ENCODE peak calls at places on chromosomes 13 and 19, in seven cellular contexts. P is transverse colon, X is AG10803, V is suprapubic skin, A is fibroblast of lung, T is HL-60, S is body of pancreas. R is an unnamed sample.

GRCh38 chr19:38024991-38025716 is 118.1 kb downstream of the SIPA1L3 start:
- DNase-seq in V (no peak), X (no peak), A (no peak), P (no peak), T (no peak), S (peak), R (no peak)

GRCh38 chr13:20263393-20264044 is 31.4 kb upstream of the GJB6 start:
- DNase-seq in P (no peak), V (no peak), S (no peak), A (no peak), X (no peak), T (no peak), R (no peak)

GRCh38 chr13:98405107-98405571 is 171.8 kb downstream of the STK24 start:
- DNase-seq in S (no peak), A (peak), V (no peak), X (peak), P (no peak), T (no peak), R (peak)

GRCh38 chr19:11182994-11183393 is 14.4 kb downstream of the KANK2 start:
- DNase-seq in P (no peak), X (no peak), A (no peak), T (no peak), S (no peak), V (no peak), R (no peak)

GRCh38 chr13:42883771-42884170 is 102.4 kb downstream of the FAM216B start:
- DNase-seq in P (peak), A (peak), X (peak), V (no peak), S (peak), T (no peak), R (peak)

GRCh38 chr19:39927076-39927475 is 7.4 kb downstream of the FCGBP start:
- DNase-seq in A (no peak), X (no peak), V (peak), S (no peak), P (no peak), T (no peak), R (no peak)

GRCh38 chr19:46133101-46133627 is 8.7 kb upstream of the IGFL3 start:
- DNase-seq in X (peak), P (no peak), S (peak), A (peak), T (no peak), V (no peak), R (peak)

GRCh38 chr13:23087884-23088283 is 92.9 kb upstream of the SGCG start:
- DNase-seq in V (no peak), X (peak), P (no peak), A (peak), T (peak), S (no peak), R (peak)

DNA sequence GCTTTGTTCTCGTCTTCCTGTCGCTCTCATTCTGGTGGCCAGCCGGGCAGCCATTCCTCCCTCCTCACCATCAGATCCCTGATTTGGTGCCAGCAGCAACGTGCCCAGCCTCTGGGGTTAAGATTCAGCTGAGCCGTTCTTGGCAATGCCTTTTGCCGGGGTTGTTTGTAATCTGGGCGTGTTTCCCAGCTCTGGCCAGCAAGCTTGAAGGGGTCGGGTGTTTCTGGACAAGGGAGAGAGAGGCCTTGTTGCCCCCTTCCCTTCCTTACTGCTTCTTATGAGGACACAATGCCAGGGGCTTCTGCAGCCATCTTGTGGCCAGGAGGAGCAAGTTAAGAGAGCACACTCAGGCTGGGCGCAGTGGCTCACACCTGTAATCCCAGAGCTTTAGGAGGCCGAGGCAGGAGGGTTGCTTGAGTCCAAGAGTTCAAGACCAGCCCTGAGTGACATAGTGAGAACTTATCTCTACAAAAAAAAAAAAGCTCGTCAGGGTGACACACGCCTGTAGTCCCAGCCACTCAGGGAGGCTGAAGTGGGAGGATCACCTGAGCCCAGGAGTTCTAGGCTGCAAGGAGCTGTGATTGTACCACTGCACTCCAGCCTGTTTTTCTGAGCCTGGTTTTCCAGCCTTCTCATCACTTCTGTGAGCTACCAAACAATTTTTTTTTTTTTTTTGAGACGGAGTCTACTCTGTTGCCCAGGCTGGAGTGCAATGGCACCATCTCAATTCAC is 10.7 kb upstream of the CRTC1 start:
- DNase-seq in P (no peak), A (peak), S (no peak), V (no peak), T (no peak), X (peak), R (peak)
- TF ChIP-seq CTCF in P (no peak), A (peak), S (no peak), V (no peak), T (no peak), X (peak), R (peak)

DNA sequence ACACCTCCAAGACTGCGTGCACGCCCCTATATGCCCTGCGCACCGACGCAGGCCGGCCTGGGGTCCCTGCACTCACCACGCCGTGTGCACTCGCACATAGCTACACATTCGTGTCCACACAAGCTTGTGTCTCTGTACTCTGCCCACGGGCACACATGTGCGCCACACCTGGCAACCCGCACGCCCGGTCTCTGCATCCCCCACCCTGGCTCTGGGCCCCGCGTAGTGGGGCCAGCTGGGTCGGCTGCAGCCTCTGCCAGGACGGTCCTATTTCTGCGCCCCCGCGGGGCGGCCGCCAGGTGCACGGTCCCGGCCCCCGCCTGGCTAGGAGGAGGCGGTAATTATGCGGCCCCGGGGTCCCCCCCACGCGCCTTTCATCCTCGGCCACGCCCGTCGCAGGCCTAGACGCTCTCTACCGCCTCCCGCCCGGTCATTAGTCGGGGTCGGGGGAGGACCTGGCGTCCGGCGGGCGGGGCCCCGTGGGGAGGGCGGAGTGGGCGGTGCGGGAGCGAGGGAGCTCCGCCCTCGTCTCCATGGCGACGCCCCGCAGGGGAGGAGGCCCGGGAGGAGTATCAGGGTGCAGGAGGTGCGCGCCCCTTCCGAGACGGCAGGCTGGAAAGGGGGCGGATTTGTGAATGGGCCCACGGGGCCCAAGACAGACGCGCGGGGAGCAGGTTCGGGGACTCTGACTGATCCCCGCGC is 2.9 kb upstream of the CIRBP start:
- DNase-seq in T (peak), A (peak), X (peak), V (peak), S (peak), P (peak), R (peak)
- H3K4me3 ChIP-seq in T (peak), A (peak), X (peak), V (peak), S (no peak), P (peak), R (peak)

GRCh38 chr19:18045307-18046013 is 37.5 kb downstream of the ARRDC2 start:
- DNase-seq in V (no peak), S (no peak), X (no peak), A (no peak), P (no peak), T (no peak), R (no peak)
- TF ChIP-seq CTCF in V (no peak), S (no peak), X (no peak), A (no peak), P (no peak), T (no peak), R (no peak)

GRCh38 chr19:29680937-29681336 is 15.7 kb downstream of the PLEKHF1 start:
- DNase-seq in V (no peak), X (no peak), P (no peak), T (no peak), S (no peak), A (no peak), R (no peak)
- H3K4me3 ChIP-seq in V (no peak), X (no peak), P (no peak), T (no peak), S (no peak), A (no peak), R (no peak)

DNA sequence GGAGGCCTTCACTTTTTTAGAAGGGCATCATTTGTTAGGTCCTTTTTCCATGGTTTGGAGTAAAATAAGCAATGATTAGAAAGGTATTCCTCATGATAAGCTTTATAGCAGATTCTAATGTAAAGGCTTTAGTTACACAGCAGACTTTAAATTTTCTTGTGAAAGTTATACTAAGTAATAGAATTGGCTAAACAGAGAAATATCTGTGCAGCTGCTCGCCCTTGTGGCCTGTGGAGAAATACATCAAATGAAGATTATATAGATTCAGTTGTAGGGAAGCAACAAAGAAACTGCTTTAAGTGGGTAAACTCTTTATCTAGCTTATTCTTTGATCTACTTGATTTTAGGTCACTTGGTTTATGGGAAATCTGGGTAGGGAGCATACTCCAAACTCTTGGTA is 1269.7 kb upstream of the SPRY2 start:
- DNase-seq in P (no peak), X (no peak), S (no peak), T (no peak), V (no peak), A (no peak), R (no peak)
- TF ChIP-seq CTCF in P (no peak), X (no peak), S (no peak), T (no peak), V (no peak), A (no peak), R (no peak)

GRCh38 chr19:48502720-48503018 is 9.0 kb downstream of the LMTK3 start:
- DNase-seq in A (no peak), T (no peak), S (no peak), X (no peak), P (no peak), V (no peak), R (no peak)
- H3K4me3 ChIP-seq in A (no peak), T (no peak), S (no peak), X (no peak), P (no peak), V (peak), R (no peak)